ENCODE peak calls at places on chromosomes 12 and 14, in eight cellular contexts. One of them, this sample, is unnamed.

GRCh38 chr12:40310201-40310600 is 85.4 kb downstream of the LRRK2 start:
- DNase-seq in naive thymus-derived CD4-positive, alpha-beta T cell: no peak
- DNase-seq in suprapubic skin: no peak
- DNase-seq in tibial artery: no peak
- DNase-seq in endothelial cell of umbilical vein: no peak
- DNase-seq in CD8-positive, alpha-beta memory T cell: no peak
- DNase-seq in ovary: no peak
- DNase-seq in CD4-positive, CD25-positive, alpha-beta regulatory T cell: no peak
- DNase-seq in this sample: no peak

GRCh38 chr12:20513189-20513588 is 144.9 kb downstream of the PDE3A start:
- DNase-seq in ovary: no peak
- DNase-seq in suprapubic skin: no peak
- DNase-seq in endothelial cell of umbilical vein: no peak
- DNase-seq in CD4-positive, CD25-positive, alpha-beta regulatory T cell: no peak
- DNase-seq in naive thymus-derived CD4-positive, alpha-beta T cell: no peak
- DNase-seq in tibial artery: no peak
- DNase-seq in CD8-positive, alpha-beta memory T cell: no peak
- DNase-seq in this sample: no peak

GRCh38 chr14:104780513-104781030 is 15.0 kb downstream of the AKT1 start:
- DNase-seq in naive thymus-derived CD4-positive, alpha-beta T cell: no peak
- DNase-seq in endothelial cell of umbilical vein: no peak
- DNase-seq in ovary: no peak
- DNase-seq in tibial artery: no peak
- DNase-seq in suprapubic skin: no peak
- DNase-seq in CD8-positive, alpha-beta memory T cell: no peak
- DNase-seq in CD4-positive, CD25-positive, alpha-beta regulatory T cell: no peak
- DNase-seq in this sample: no peak

GRCh38 chr12:128644664-128645296 is 179.0 kb downstream of the SLC15A4 start:
- DNase-seq in CD4-positive, CD25-positive, alpha-beta regulatory T cell: peak; percentile 16
- DNase-seq in CD8-positive, alpha-beta memory T cell: no peak
- DNase-seq in endothelial cell of umbilical vein: no peak
- DNase-seq in suprapubic skin: no peak
- DNase-seq in ovary: no peak
- DNase-seq in naive thymus-derived CD4-positive, alpha-beta T cell: no peak
- DNase-seq in tibial artery: no peak
- DNase-seq in this sample: peak; percentile 33

GRCh38 chr14:51081209-51081608 is 13.7 kb downstream of the TRIM9 start:
- DNase-seq in suprapubic skin: no peak
- DNase-seq in naive thymus-derived CD4-positive, alpha-beta T cell: no peak
- DNase-seq in endothelial cell of umbilical vein: no peak
- DNase-seq in CD4-positive, CD25-positive, alpha-beta regulatory T cell: no peak
- DNase-seq in tibial artery: no peak
- DNase-seq in CD8-positive, alpha-beta memory T cell: no peak
- DNase-seq in ovary: no peak
- DNase-seq in this sample: no peak

GRCh38 chr12:70393787-70394519 is 27.9 kb downstream of the KCNMB4 start:
- DNase-seq in tibial artery: no peak
- DNase-seq in suprapubic skin: no peak
- DNase-seq in endothelial cell of umbilical vein: no peak
- DNase-seq in ovary: no peak
- DNase-seq in naive thymus-derived CD4-positive, alpha-beta T cell: no peak
- DNase-seq in CD4-positive, CD25-positive, alpha-beta regulatory T cell: no peak
- DNase-seq in CD8-positive, alpha-beta memory T cell: no peak
- DNase-seq in this sample: no peak

GRCh38 chr14:59438148-59438766 is 26.9 kb downstream of the GPR135 start:
- DNase-seq in tibial artery: no peak
- DNase-seq in CD8-positive, alpha-beta memory T cell: no peak
- DNase-seq in suprapubic skin: no peak
- DNase-seq in ovary: no peak
- DNase-seq in CD4-positive, CD25-positive, alpha-beta regulatory T cell: no peak
- DNase-seq in endothelial cell of umbilical vein: peak; percentile 75
- DNase-seq in naive thymus-derived CD4-positive, alpha-beta T cell: no peak
- DNase-seq in this sample: no peak

GRCh38 chr12:124354400-124354799 is 59.5 kb downstream of the RFLNA start:
- DNase-seq in suprapubic skin: no peak
- DNase-seq in CD4-positive, CD25-positive, alpha-beta regulatory T cell: no peak
- DNase-seq in endothelial cell of umbilical vein: no peak
- DNase-seq in tibial artery: no peak
- DNase-seq in CD8-positive, alpha-beta memory T cell: no peak
- DNase-seq in ovary: no peak
- DNase-seq in naive thymus-derived CD4-positive, alpha-beta T cell: no peak
- DNase-seq in this sample: no peak

GRCh38 chr12:83256581-83256980 is 569.9 kb downstream of the TMTC2 start:
- DNase-seq in endothelial cell of umbilical vein: no peak
- DNase-seq in ovary: no peak
- DNase-seq in CD8-positive, alpha-beta memory T cell: no peak
- DNase-seq in naive thymus-derived CD4-positive, alpha-beta T cell: no peak
- DNase-seq in tibial artery: no peak
- DNase-seq in suprapubic skin: no peak
- DNase-seq in CD4-positive, CD25-positive, alpha-beta regulatory T cell: no peak
- DNase-seq in this sample: no peak

GRCh38 chr14:78005325-78005724 is 164.8 kb upstream of the NRXN3 start:
- DNase-seq in endothelial cell of umbilical vein: no peak
- DNase-seq in tibial artery: no peak
- DNase-seq in CD8-positive, alpha-beta memory T cell: no peak
- DNase-seq in naive thymus-derived CD4-positive, alpha-beta T cell: no peak
- DNase-seq in ovary: no peak
- DNase-seq in CD4-positive, CD25-positive, alpha-beta regulatory T cell: peak; percentile 33
- DNase-seq in suprapubic skin: no peak
- DNase-seq in this sample: no peak

GRCh38 chr14:104286496-104286895 is 148.1 kb downstream of the KIF26A start:
- DNase-seq in endothelial cell of umbilical vein: no peak
- DNase-seq in naive thymus-derived CD4-positive, alpha-beta T cell: no peak
- DNase-seq in tibial artery: no peak
- DNase-seq in CD4-positive, CD25-positive, alpha-beta regulatory T cell: no peak
- DNase-seq in CD8-positive, alpha-beta memory T cell: no peak
- DNase-seq in ovary: no peak
- DNase-seq in suprapubic skin: peak; percentile 46
- DNase-seq in this sample: no peak

GRCh38 chr14:57057803-57058202 is 210.9 kb downstream of the EXOC5 start:
- DNase-seq in suprapubic skin: no peak
- DNase-seq in ovary: no peak
- DNase-seq in CD8-positive, alpha-beta memory T cell: no peak
- DNase-seq in CD4-positive, CD25-positive, alpha-beta regulatory T cell: no peak
- DNase-seq in endothelial cell of umbilical vein: no peak
- DNase-seq in tibial artery: no peak
- DNase-seq in naive thymus-derived CD4-positive, alpha-beta T cell: no peak
- DNase-seq in this sample: no peak

GRCh38 chr12:42997032-42997431 is 407.5 kb upstream of the PRICKLE1 start:
- DNase-seq in tibial artery: no peak
- DNase-seq in CD4-positive, CD25-positive, alpha-beta regulatory T cell: no peak
- DNase-seq in naive thymus-derived CD4-positive, alpha-beta T cell: no peak
- DNase-seq in CD8-positive, alpha-beta memory T cell: no peak
- DNase-seq in ovary: no peak
- DNase-seq in endothelial cell of umbilical vein: no peak
- DNase-seq in suprapubic skin: no peak
- DNase-seq in this sample: no peak

GRCh38 chr12:70645494-70646317 is 8.5 kb upstream of the PTPRB start:
- DNase-seq in endothelial cell of umbilical vein: peak; percentile 95
- DNase-seq in ovary: no peak
- DNase-seq in naive thymus-derived CD4-positive, alpha-beta T cell: no peak
- DNase-seq in CD8-positive, alpha-beta memory T cell: no peak
- DNase-seq in CD4-positive, CD25-positive, alpha-beta regulatory T cell: peak; percentile 51
- DNase-seq in tibial artery: no peak
- DNase-seq in suprapubic skin: peak; percentile 68
- DNase-seq in this sample: peak; percentile 35

GRCh38 chr14:95614335-95614734 is 71.9 kb upstream of the TCL1B start:
- DNase-seq in naive thymus-derived CD4-positive, alpha-beta T cell: no peak
- DNase-seq in CD8-positive, alpha-beta memory T cell: no peak
- DNase-seq in tibial artery: no peak
- DNase-seq in ovary: no peak
- DNase-seq in CD4-positive, CD25-positive, alpha-beta regulatory T cell: no peak
- DNase-seq in endothelial cell of umbilical vein: no peak
- DNase-seq in suprapubic skin: no peak
- DNase-seq in this sample: no peak

GRCh38 chr12:46153267-46153872 is 115.5 kb downstream of the SLC38A1 start:
- DNase-seq in CD4-positive, CD25-positive, alpha-beta regulatory T cell: peak; percentile 30
- DNase-seq in tibial artery: no peak
- DNase-seq in naive thymus-derived CD4-positive, alpha-beta T cell: peak; percentile 61
- DNase-seq in endothelial cell of umbilical vein: peak; percentile 37
- DNase-seq in suprapubic skin: no peak
- DNase-seq in ovary: no peak
- DNase-seq in CD8-positive, alpha-beta memory T cell: peak; percentile 40
- DNase-seq in this sample: no peak

GRCh38 chr14:103697601-103698379 is 17.5 kb downstream of the XRCC3 start:
- DNase-seq in ovary: no peak
- DNase-seq in naive thymus-derived CD4-positive, alpha-beta T cell: no peak
- DNase-seq in CD4-positive, CD25-positive, alpha-beta regulatory T cell: no peak
- DNase-seq in endothelial cell of umbilical vein: no peak
- DNase-seq in tibial artery: no peak
- DNase-seq in suprapubic skin: peak; percentile 61
- DNase-seq in CD8-positive, alpha-beta memory T cell: no peak
- DNase-seq in this sample: no peak

GRCh38 chr12:19397534-19397933 is 41.8 kb upstream of the AEBP2 start:
- DNase-seq in endothelial cell of umbilical vein: no peak
- DNase-seq in suprapubic skin: peak; percentile 40
- DNase-seq in CD4-positive, CD25-positive, alpha-beta regulatory T cell: no peak
- DNase-seq in ovary: no peak
- DNase-seq in tibial artery: no peak
- DNase-seq in naive thymus-derived CD4-positive, alpha-beta T cell: no peak
- DNase-seq in CD8-positive, alpha-beta memory T cell: no peak
- DNase-seq in this sample: no peak

GRCh38 chr12:14860490-14860889 is 17.2 kb upstream of the ART4 start:
- DNase-seq in CD8-positive, alpha-beta memory T cell: no peak
- DNase-seq in CD4-positive, CD25-positive, alpha-beta regulatory T cell: no peak
- DNase-seq in tibial artery: no peak
- DNase-seq in ovary: no peak
- DNase-seq in suprapubic skin: no peak
- DNase-seq in endothelial cell of umbilical vein: no peak
- DNase-seq in naive thymus-derived CD4-positive, alpha-beta T cell: no peak
- DNase-seq in this sample: no peak

GRCh38 chr12:76186507-76186906 is 102.0 kb upstream of the NAP1L1 start:
- DNase-seq in CD4-positive, CD25-positive, alpha-beta regulatory T cell: no peak
- DNase-seq in suprapubic skin: no peak
- DNase-seq in ovary: no peak
- DNase-seq in naive thymus-derived CD4-positive, alpha-beta T cell: no peak
- DNase-seq in tibial artery: no peak
- DNase-seq in endothelial cell of umbilical vein: no peak
- DNase-seq in CD8-positive, alpha-beta memory T cell: no peak
- DNase-seq in this sample: no peak
- H3K4me1 ChIP-seq in CD4-positive, CD25-positive, alpha-beta regulatory T cell: no peaks in the 10 kb centered on the region
- H3K4me1 ChIP-seq in suprapubic skin: no peaks in the 10 kb centered on the region
- H3K4me1 ChIP-seq in ovary: no peaks in the 10 kb centered on the region
- H3K4me1 ChIP-seq in naive thymus-derived CD4-positive, alpha-beta T cell: no peaks in the 10 kb centered on the region
- H3K4me1 ChIP-seq in tibial artery: peaks cover 11% of the 10 kb centered on the region
- H3K4me1 ChIP-seq in endothelial cell of umbilical vein: peaks cover 12% of the 10 kb centered on the region
- H3K4me1 ChIP-seq in CD8-positive, alpha-beta memory T cell: no peaks in the 10 kb centered on the region
- H3K4me1 ChIP-seq in this sample: no peaks in the 10 kb centered on the region

GRCh38 chr14:33061667-33062325 is 123.1 kb downstream of the NPAS3 start:
- DNase-seq in CD4-positive, CD25-positive, alpha-beta regulatory T cell: no peak
- DNase-seq in ovary: no peak
- DNase-seq in naive thymus-derived CD4-positive, alpha-beta T cell: no peak
- DNase-seq in endothelial cell of umbilical vein: no peak
- DNase-seq in suprapubic skin: no peak
- DNase-seq in tibial artery: no peak
- DNase-seq in CD8-positive, alpha-beta memory T cell: no peak
- DNase-seq in this sample: no peak
- H3K27ac ChIP-seq in CD4-positive, CD25-positive, alpha-beta regulatory T cell: no peak overlapping the region
- H3K27ac ChIP-seq in ovary: no peak overlapping the region
- H3K27ac ChIP-seq in naive thymus-derived CD4-positive, alpha-beta T cell: no peak overlapping the region
- H3K27ac ChIP-seq in endothelial cell of umbilical vein: no peak overlapping the region
- H3K27ac ChIP-seq in suprapubic skin: no peak overlapping the region
- H3K27ac ChIP-seq in tibial artery: no peak overlapping the region
- H3K27ac ChIP-seq in CD8-positive, alpha-beta memory T cell: no peak overlapping the region
- H3K27ac ChIP-seq in this sample: no peak overlapping the region

GRCh38 chr12:55715169-55715764 is 579 bp upstream of the BLOC1S1 start:
- DNase-seq in naive thymus-derived CD4-positive, alpha-beta T cell: no peak
- DNase-seq in CD4-positive, CD25-positive, alpha-beta regulatory T cell: no peak
- DNase-seq in endothelial cell of umbilical vein: no peak
- DNase-seq in CD8-positive, alpha-beta memory T cell: no peak
- DNase-seq in ovary: no peak
- DNase-seq in tibial artery: no peak
- DNase-seq in suprapubic skin: no peak
- DNase-seq in this sample: no peak

GRCh38 chr12:55713721-55714120 is 2.1 kb upstream of the BLOC1S1 start:
- DNase-seq in ovary: no peak
- DNase-seq in endothelial cell of umbilical vein: no peak
- DNase-seq in tibial artery: no peak
- DNase-seq in CD8-positive, alpha-beta memory T cell: no peak
- DNase-seq in naive thymus-derived CD4-positive, alpha-beta T cell: no peak
- DNase-seq in CD4-positive, CD25-positive, alpha-beta regulatory T cell: no peak
- DNase-seq in suprapubic skin: no peak
- DNase-seq in this sample: no peak

GRCh38 chr12:55712154-55712553 is 3.7 kb upstream of the BLOC1S1 start:
- DNase-seq in naive thymus-derived CD4-positive, alpha-beta T cell: no peak
- DNase-seq in CD4-positive, CD25-positive, alpha-beta regulatory T cell: no peak
- DNase-seq in suprapubic skin: no peak
- DNase-seq in ovary: no peak
- DNase-seq in endothelial cell of umbilical vein: no peak
- DNase-seq in CD8-positive, alpha-beta memory T cell: no peak
- DNase-seq in tibial artery: no peak
- DNase-seq in this sample: no peak

GRCh38 chr12:55715833-55716581 is at the start of gene BLOC1S1:
- DNase-seq in endothelial cell of umbilical vein: peak; percentile 84
- DNase-seq in ovary: peak; percentile 95
- DNase-seq in tibial artery: peak; percentile 97
- DNase-seq in suprapubic skin: peak; percentile 96
- DNase-seq in naive thymus-derived CD4-positive, alpha-beta T cell: peak; percentile 91
- DNase-seq in CD8-positive, alpha-beta memory T cell: peak; percentile 89
- DNase-seq in CD4-positive, CD25-positive, alpha-beta regulatory T cell: peak; percentile 96
- DNase-seq in this sample: peak; percentile 94

DNA sequence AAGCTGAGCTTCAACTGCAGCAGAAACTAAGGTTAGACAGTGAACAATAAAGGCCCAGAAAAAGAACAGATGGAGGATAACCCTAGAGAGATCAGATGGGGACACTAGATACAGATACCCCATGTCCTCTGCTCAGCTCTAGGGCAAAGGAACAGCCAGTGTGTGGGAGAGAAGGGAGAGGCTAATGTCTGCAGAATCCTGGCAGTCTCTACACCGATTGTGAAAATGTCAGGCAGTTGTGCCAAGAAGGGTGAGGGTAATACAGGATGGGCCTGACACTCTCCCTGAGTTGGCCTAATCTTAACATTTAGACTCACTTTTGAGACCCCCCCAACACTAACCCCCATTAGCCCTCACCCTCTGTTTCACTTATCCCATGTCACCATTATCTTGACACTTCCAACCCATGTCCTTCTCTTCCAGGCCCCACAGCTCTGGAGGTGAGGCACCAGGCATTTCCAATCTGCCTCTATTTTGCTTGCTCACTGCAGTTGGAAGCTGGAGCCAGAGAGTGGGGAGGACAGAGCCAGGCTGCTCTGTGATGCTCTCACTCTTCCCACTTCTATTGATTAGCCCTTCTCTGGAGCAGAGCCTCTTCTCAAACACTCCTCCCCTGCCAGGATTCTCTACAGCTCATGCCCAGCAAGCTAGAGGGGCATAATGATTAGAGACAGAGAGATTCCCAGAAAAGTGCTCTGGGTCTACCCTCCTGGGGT is 3.0 kb upstream of the BLOC1S1 start:
- DNase-seq in CD4-positive, CD25-positive, alpha-beta regulatory T cell: no peak
- DNase-seq in CD8-positive, alpha-beta memory T cell: no peak
- DNase-seq in endothelial cell of umbilical vein: no peak
- DNase-seq in tibial artery: no peak
- DNase-seq in naive thymus-derived CD4-positive, alpha-beta T cell: no peak
- DNase-seq in ovary: no peak
- DNase-seq in suprapubic skin: no peak
- DNase-seq in this sample: no peak
- H3K4me1 ChIP-seq in CD4-positive, CD25-positive, alpha-beta regulatory T cell: peaks cover 39% of the 10 kb centered on the region
- H3K4me1 ChIP-seq in CD8-positive, alpha-beta memory T cell: peaks cover 27% of the 10 kb centered on the region
- H3K4me1 ChIP-seq in endothelial cell of umbilical vein: peaks cover 19% of the 10 kb centered on the region
- H3K4me1 ChIP-seq in tibial artery: peaks cover 92% of the 10 kb centered on the region
- H3K4me1 ChIP-seq in naive thymus-derived CD4-positive, alpha-beta T cell: peaks cover 22% of the 10 kb centered on the region
- H3K4me1 ChIP-seq in ovary: peaks cover 10% of the 10 kb centered on the region
- H3K4me1 ChIP-seq in suprapubic skin: peaks cover 50% of the 10 kb centered on the region
- H3K4me1 ChIP-seq in this sample: peaks cover 17% of the 10 kb centered on the region

GRCh38 chr14:66508547-66508845 is 549 bp downstream of the GPHN start:
- DNase-seq in endothelial cell of umbilical vein: no peak
- DNase-seq in tibial artery: no peak
- DNase-seq in suprapubic skin: no peak
- DNase-seq in CD8-positive, alpha-beta memory T cell: no peak
- DNase-seq in naive thymus-derived CD4-positive, alpha-beta T cell: no peak
- DNase-seq in CD4-positive, CD25-positive, alpha-beta regulatory T cell: no peak
- DNase-seq in ovary: no peak
- DNase-seq in this sample: no peak
- H3K27ac ChIP-seq in endothelial cell of umbilical vein: peak overlapping the region; percentile 27
- H3K27ac ChIP-seq in tibial artery: peak overlapping the region; percentile 95
- H3K27ac ChIP-seq in suprapubic skin: peak overlapping the region; percentile 95
- H3K27ac ChIP-seq in CD8-positive, alpha-beta memory T cell: peak overlapping the region; percentile 52
- H3K27ac ChIP-seq in naive thymus-derived CD4-positive, alpha-beta T cell: peak overlapping the region; percentile 70
- H3K27ac ChIP-seq in CD4-positive, CD25-positive, alpha-beta regulatory T cell: peak overlapping the region; percentile 75
- H3K27ac ChIP-seq in ovary: peak overlapping the region; percentile 91
- H3K27ac ChIP-seq in this sample: peak overlapping the region; percentile 97

This sample was measured in lung.